ENCODE peak calls at places on chromosomes 11 and 22, in four cellular contexts. J, D, O and I are unnamed samples.
A peak's percentile ranks its signal among the peaks of the same experiment; 100 is the strongest.

GRCh38 chr11:11425806-11426205 is 72.8 kb upstream of the CSNK2A3 start:
- DNase-seq in J (no peak), D (no peak), O (no peak), I (no peak)

GRCh38 chr11:82229346-82229745 is 504.3 kb downstream of the FAM181B start:
- DNase-seq in D (no peak), O (no peak), J (no peak), I (peak; percentile 72)

GRCh38 chr11:110491577-110492352 is 62.0 kb downstream of the FDX1 start:
- DNase-seq in D (peak; percentile 39), J (no peak), O (no peak), I (no peak)

GRCh38 chr11:31240340-31240904 is 129.1 kb downstream of the DCDC1 start:
- DNase-seq in O (peak; percentile 24), D (no peak), J (peak; percentile 59), I (no peak)

GRCh38 chr11:126754850-126755426 is 245.6 kb downstream of the KIRREL3 start:
- DNase-seq in J (no peak), D (no peak), O (no peak), I (no peak)

GRCh38 chr11:134712228-134713145 is 300.4 kb upstream of the B3GAT1 start:
- DNase-seq in D (no peak), J (no peak), O (peak; percentile 48), I (no peak)

GRCh38 chr22:19634576-19634975 is 79.7 kb upstream of the SEPTIN5 start:
- DNase-seq in O (no peak), J (no peak), D (no peak), I (no peak)

GRCh38 chr11:131615611-131616010 is 245.2 kb downstream of the NTM start:
- DNase-seq in J (no peak), O (no peak), D (no peak), I (no peak)

GRCh38 chr11:22558638-22559037 is 67.0 kb downstream of the FANCF start:
- DNase-seq in D (no peak), J (no peak), O (no peak), I (no peak)

GRCh38 chr11:78646564-78647185 is 72.0 kb upstream of the NARS2 start:
- DNase-seq in D (no peak), J (peak; percentile 49), O (peak; percentile 64), I (peak; percentile 86)
- TF ChIP-seq JUND in D (no peak), J (no peak), O (no peak), I (no peak)

GRCh38 chr22:43239956-43240355 is 53.0 kb upstream of the TTLL12 start:
- DNase-seq in J (no peak), D (no peak), O (no peak), I (no peak)
- TF ChIP-seq JUND in J (no peak), D (no peak), O (no peak), I (no peak)

GRCh38 chr11:66891849-66892660 is 35.2 kb downstream of the LRFN4 start:
- DNase-seq in J (peak; percentile 96), D (no peak), O (peak; percentile 90), I (peak; percentile 62)
- TF ChIP-seq JUND in J (no peak), D (peak; percentile 30), O (peak; percentile 100), I (no peak)

GRCh38 chr11:116601734-116602636 is 170.8 kb downstream of the BUD13 start:
- DNase-seq in J (no peak), D (no peak), O (no peak), I (no peak)
- TF ChIP-seq JUND in J (no peak), D (no peak), O (no peak), I (no peak)

DNA sequence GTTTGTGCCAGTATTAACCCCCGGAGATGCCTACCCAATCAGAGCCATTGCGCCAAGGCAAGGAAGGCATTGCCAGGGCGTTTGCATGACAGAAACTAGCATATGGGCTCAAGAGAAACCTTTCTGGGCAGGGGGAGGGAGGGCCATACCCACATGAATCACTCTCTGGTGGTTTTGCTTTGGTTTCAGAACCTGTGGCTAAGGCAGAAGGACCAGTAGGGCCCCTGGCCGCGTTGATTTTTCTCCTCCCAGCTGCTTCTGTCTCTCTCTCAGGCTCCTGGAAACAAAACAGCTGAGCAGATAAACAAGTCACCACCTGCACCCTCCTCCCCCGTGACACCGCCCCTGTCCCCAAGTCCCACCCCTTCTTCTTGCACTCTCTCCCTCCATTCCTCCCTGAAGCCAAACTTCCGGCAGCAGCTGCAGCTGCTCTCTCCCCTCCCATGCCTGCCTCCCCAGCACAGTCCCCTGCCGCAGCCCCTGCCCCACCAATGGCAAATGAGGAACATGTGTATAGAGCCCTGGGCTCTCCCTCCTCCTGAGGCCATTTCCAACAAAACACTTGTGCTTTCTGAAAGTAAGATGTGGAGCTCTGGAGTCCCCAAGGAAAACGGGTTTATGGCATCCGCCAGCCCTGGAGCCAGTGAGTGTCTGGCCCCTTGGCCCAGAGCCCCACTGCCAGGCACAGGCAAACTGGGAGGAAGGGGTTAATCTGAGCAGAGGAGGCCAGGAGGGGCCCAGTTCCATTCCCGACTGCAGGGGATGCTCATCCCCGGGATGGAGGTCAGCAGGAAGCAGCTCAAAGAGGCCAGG is 39.0 kb upstream of the ADA2 start:
- DNase-seq in O (peak; percentile 35), D (no peak), J (no peak), I (no peak)
- TF ChIP-seq JUND in O (no peak), D (no peak), J (no peak), I (no peak)

GRCh38 chr22:29291215-29291614 is 15.2 kb upstream of the GAS2L1 start:
- DNase-seq in D (no peak), J (no peak), O (no peak), I (no peak)
- TF ChIP-seq JUND in D (no peak), J (no peak), O (no peak), I (no peak)